ENCODE peak calls at places on chromosomes 3 and 15, in six cellular contexts. One of them, this sample, is unnamed.

GRCh38 chr3:50373146-50373864 is 14.0 kb upstream of the TMEM115 start:
- DNase-seq in HCT116: no peak
- DNase-seq in neural progenitor cell: peak; percentile 45
- DNase-seq in CD8-positive, alpha-beta T cell: no peak
- DNase-seq in coronary artery: no peak
- DNase-seq in choroid plexus epithelial cell: no peak
- DNase-seq in this sample: no peak

GRCh38 chr3:42991369-42992315 is 12.5 kb downstream of the GASK1A start:
- DNase-seq in HCT116: no peak
- DNase-seq in neural progenitor cell: peak; percentile 66
- DNase-seq in CD8-positive, alpha-beta T cell: no peak
- DNase-seq in coronary artery: no peak
- DNase-seq in choroid plexus epithelial cell: no peak
- DNase-seq in this sample: no peak

GRCh38 chr3:139564290-139564861 is 24.8 kb upstream of the RBP1 start:
- DNase-seq in HCT116: peak; percentile 8
- DNase-seq in neural progenitor cell: peak; percentile 54
- DNase-seq in CD8-positive, alpha-beta T cell: no peak
- DNase-seq in coronary artery: no peak
- DNase-seq in choroid plexus epithelial cell: peak; percentile 62
- DNase-seq in this sample: peak; percentile 47

GRCh38 chr3:194987571-194988494 is 283.1 kb downstream of the XXYLT1 start:
- DNase-seq in HCT116: no peak
- DNase-seq in neural progenitor cell: no peak
- DNase-seq in CD8-positive, alpha-beta T cell: peak; percentile 37
- DNase-seq in coronary artery: peak; percentile 46
- DNase-seq in choroid plexus epithelial cell: no peak
- DNase-seq in this sample: peak; percentile 30

GRCh38 chr3:129352045-129352444 is 73.4 kb downstream of the HMCES start:
- DNase-seq in HCT116: no peak
- DNase-seq in neural progenitor cell: no peak
- DNase-seq in CD8-positive, alpha-beta T cell: no peak
- DNase-seq in coronary artery: no peak
- DNase-seq in choroid plexus epithelial cell: no peak
- DNase-seq in this sample: no peak

GRCh38 chr3:129461461-129462146 is 21.6 kb downstream of the IFT122 start:
- DNase-seq in HCT116: no peak
- DNase-seq in neural progenitor cell: no peak
- DNase-seq in CD8-positive, alpha-beta T cell: no peak
- DNase-seq in coronary artery: no peak
- DNase-seq in choroid plexus epithelial cell: peak; percentile 76
- DNase-seq in this sample: peak; percentile 46

GRCh38 chr3:169661567-169662214 is 1.8 kb downstream of the MECOM start:
- DNase-seq in HCT116: no peak
- DNase-seq in neural progenitor cell: peak; percentile 71
- DNase-seq in CD8-positive, alpha-beta T cell: no peak
- DNase-seq in coronary artery: peak; percentile 77
- DNase-seq in choroid plexus epithelial cell: peak; percentile 22
- DNase-seq in this sample: peak; percentile 70

GRCh38 chr3:25508901-25509300 is 80.8 kb downstream of the RARB start:
- DNase-seq in HCT116: no peak
- DNase-seq in neural progenitor cell: no peak
- DNase-seq in CD8-positive, alpha-beta T cell: no peak
- DNase-seq in coronary artery: no peak
- DNase-seq in choroid plexus epithelial cell: peak; percentile 74
- DNase-seq in this sample: peak; percentile 53

GRCh38 chr3:168341192-168341816 is 245.6 kb upstream of the GOLIM4 start:
- DNase-seq in HCT116: no peak
- DNase-seq in neural progenitor cell: no peak
- DNase-seq in CD8-positive, alpha-beta T cell: no peak
- DNase-seq in coronary artery: no peak
- DNase-seq in choroid plexus epithelial cell: peak; percentile 79
- DNase-seq in this sample: no peak

GRCh38 chr3:118705827-118706226 is 328.8 kb downstream of the IGSF11 start:
- DNase-seq in HCT116: no peak
- DNase-seq in neural progenitor cell: peak; percentile 42
- DNase-seq in CD8-positive, alpha-beta T cell: no peak
- DNase-seq in coronary artery: no peak
- DNase-seq in choroid plexus epithelial cell: no peak
- DNase-seq in this sample: no peak

GRCh38 chr3:38314767-38315487 is 31.7 kb upstream of the XYLB start:
- DNase-seq in HCT116: no peak
- DNase-seq in neural progenitor cell: peak; percentile 20
- DNase-seq in CD8-positive, alpha-beta T cell: no peak
- DNase-seq in coronary artery: no peak
- DNase-seq in choroid plexus epithelial cell: peak; percentile 8
- DNase-seq in this sample: no peak

GRCh38 chr3:152039887-152040286 is 166.4 kb downstream of the SUCNR1 start:
- DNase-seq in HCT116: no peak
- DNase-seq in neural progenitor cell: no peak
- DNase-seq in CD8-positive, alpha-beta T cell: no peak
- DNase-seq in coronary artery: no peak
- DNase-seq in choroid plexus epithelial cell: no peak
- DNase-seq in this sample: no peak
- TF ChIP-seq CTCF in HCT116: no peak
- TF ChIP-seq CTCF in neural progenitor cell: no peak
- TF ChIP-seq CTCF in CD8-positive, alpha-beta T cell: no peak
- TF ChIP-seq CTCF in coronary artery: no peak
- TF ChIP-seq CTCF in choroid plexus epithelial cell: no peak
- TF ChIP-seq CTCF in this sample: no peak

GRCh38 chr15:31340047-31340446 is 13.4 kb downstream of the KLF13 start:
- DNase-seq in HCT116: no peak
- DNase-seq in neural progenitor cell: no peak
- DNase-seq in CD8-positive, alpha-beta T cell: no peak
- DNase-seq in coronary artery: no peak
- DNase-seq in choroid plexus epithelial cell: no peak
- DNase-seq in this sample: no peak
- H3K4me3 ChIP-seq in HCT116: no peak overlapping the region
- H3K4me3 ChIP-seq in neural progenitor cell: no peak overlapping the region
- H3K4me3 ChIP-seq in CD8-positive, alpha-beta T cell: no peak overlapping the region
- H3K4me3 ChIP-seq in coronary artery: no peak overlapping the region
- H3K4me3 ChIP-seq in choroid plexus epithelial cell: no peak overlapping the region
- H3K4me3 ChIP-seq in this sample: no peak overlapping the region

DNA sequence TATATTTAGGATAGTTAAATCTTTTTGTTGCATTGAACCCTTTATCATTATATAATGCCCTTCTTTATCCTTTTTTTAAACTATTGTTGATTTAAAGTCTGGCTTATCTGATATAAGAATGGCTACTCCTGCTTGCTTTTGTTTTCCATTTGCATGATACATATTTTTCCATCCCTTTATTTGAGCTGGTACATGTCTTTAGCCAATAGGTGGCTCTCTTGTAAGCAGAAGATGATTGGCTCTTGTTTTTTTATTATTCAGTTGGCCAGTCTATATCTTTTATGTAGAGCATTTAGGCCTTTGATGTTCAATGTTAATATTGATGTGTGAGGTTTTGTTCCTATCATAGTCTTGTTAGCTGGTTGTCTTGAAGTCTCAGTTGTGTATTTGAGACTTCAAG is 99.5 kb upstream of the MCTP2 start:
- DNase-seq in HCT116: no peak
- DNase-seq in neural progenitor cell: no peak
- DNase-seq in CD8-positive, alpha-beta T cell: no peak
- DNase-seq in coronary artery: no peak
- DNase-seq in choroid plexus epithelial cell: peak; percentile 1
- DNase-seq in this sample: peak; percentile 11
- TF ChIP-seq CTCF in HCT116: no peak
- TF ChIP-seq CTCF in neural progenitor cell: no peak
- TF ChIP-seq CTCF in CD8-positive, alpha-beta T cell: no peak
- TF ChIP-seq CTCF in coronary artery: no peak
- TF ChIP-seq CTCF in choroid plexus epithelial cell: no peak
- TF ChIP-seq CTCF in this sample: no peak

GRCh38 chr3:186614266-186614596 is 1.4 kb downstream of the AHSG start:
- DNase-seq in HCT116: no peak
- DNase-seq in neural progenitor cell: no peak
- DNase-seq in CD8-positive, alpha-beta T cell: no peak
- DNase-seq in coronary artery: no peak
- DNase-seq in choroid plexus epithelial cell: no peak
- DNase-seq in this sample: no peak
- H3K4me3 ChIP-seq in HCT116: no peak overlapping the region
- H3K4me3 ChIP-seq in neural progenitor cell: no peak overlapping the region
- H3K4me3 ChIP-seq in CD8-positive, alpha-beta T cell: peak overlapping the region; percentile 21
- H3K4me3 ChIP-seq in coronary artery: no peak overlapping the region
- H3K4me3 ChIP-seq in choroid plexus epithelial cell: no peak overlapping the region
- H3K4me3 ChIP-seq in this sample: no peak overlapping the region

GRCh38 chr3:190382082-190382481 is 5.9 kb upstream of the CLDN16 start:
- DNase-seq in HCT116: no peak
- DNase-seq in neural progenitor cell: no peak
- DNase-seq in CD8-positive, alpha-beta T cell: no peak
- DNase-seq in coronary artery: no peak
- DNase-seq in choroid plexus epithelial cell: peak; percentile 64
- DNase-seq in this sample: peak; percentile 97

GRCh38 chr3:190381356-190381940 is 6.5 kb upstream of the CLDN16 start:
- DNase-seq in HCT116: no peak
- DNase-seq in neural progenitor cell: no peak
- DNase-seq in CD8-positive, alpha-beta T cell: no peak
- DNase-seq in coronary artery: no peak
- DNase-seq in choroid plexus epithelial cell: no peak
- DNase-seq in this sample: peak; percentile 50

GRCh38 chr3:190387578-190388213 is at the start of gene CLDN16:
- DNase-seq in HCT116: no peak
- DNase-seq in neural progenitor cell: no peak
- DNase-seq in CD8-positive, alpha-beta T cell: no peak
- DNase-seq in coronary artery: no peak
- DNase-seq in choroid plexus epithelial cell: peak; percentile 6
- DNase-seq in this sample: no peak

GRCh38 chr3:190385835-190386688 is 1.9 kb upstream of the CLDN16 start:
- DNase-seq in HCT116: peak; percentile 85
- DNase-seq in neural progenitor cell: no peak
- DNase-seq in CD8-positive, alpha-beta T cell: no peak
- DNase-seq in coronary artery: no peak
- DNase-seq in choroid plexus epithelial cell: peak; percentile 97
- DNase-seq in this sample: peak; percentile 96

DNA sequence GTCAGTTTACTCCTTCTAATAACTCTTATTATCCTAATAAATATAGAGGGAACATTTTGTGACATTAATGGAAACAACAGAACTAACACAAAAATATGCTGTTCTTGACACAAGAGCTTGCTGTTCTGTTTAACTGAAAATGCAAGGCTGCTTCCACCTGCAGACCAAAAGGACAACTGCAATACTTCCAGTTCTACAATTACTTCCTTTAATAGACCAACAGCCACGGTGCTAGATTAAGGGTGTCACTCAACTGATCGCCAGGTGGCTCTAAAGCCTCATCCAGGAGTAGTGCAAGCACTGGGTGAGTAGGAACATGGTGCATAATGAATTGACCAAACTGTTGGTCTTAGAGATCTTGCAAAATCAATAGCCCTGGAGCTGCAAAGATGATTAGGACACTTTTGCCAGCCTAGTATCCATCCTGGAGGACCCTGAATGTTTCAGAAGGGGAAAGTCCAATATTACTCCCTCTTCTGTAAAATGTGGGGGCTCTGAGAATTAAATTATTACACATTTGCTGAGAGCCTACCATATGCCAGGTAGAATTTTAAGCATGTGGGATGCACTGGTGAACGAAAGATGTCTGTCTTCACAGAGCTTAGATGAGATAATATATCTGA is 3.6 kb upstream of the CLDN16 start:
- DNase-seq in HCT116: peak; percentile 87
- DNase-seq in neural progenitor cell: peak; percentile 28
- DNase-seq in CD8-positive, alpha-beta T cell: no peak
- DNase-seq in coronary artery: no peak
- DNase-seq in choroid plexus epithelial cell: peak; percentile 87
- DNase-seq in this sample: peak; percentile 93
- TF ChIP-seq CTCF in HCT116: peak; percentile 98
- TF ChIP-seq CTCF in neural progenitor cell: peak; percentile 35
- TF ChIP-seq CTCF in CD8-positive, alpha-beta T cell: no peak
- TF ChIP-seq CTCF in coronary artery: no peak
- TF ChIP-seq CTCF in choroid plexus epithelial cell: peak; percentile 76
- TF ChIP-seq CTCF in this sample: peak; percentile 89